ENCODE peak calls at places on chromosomes 7 and 10, in four cellular contexts. One of them, this sample, is unnamed.

GRCh38 chr10:85888559-85888958 is 478.0 kb downstream of the GRID1 start:
- DNase-seq in NCI-H1105 treated with DMSO at 0.1 percent for 48 hours: no peak
- DNase-seq in AG08396: no peak
- DNase-seq in CD8-positive, alpha-beta T cell: no peak
- DNase-seq in this sample: no peak

GRCh38 chr7:21543528-21544302 is 876 bp downstream of the DNAH11 start:
- DNase-seq in CD8-positive, alpha-beta T cell: no peak
- DNase-seq in AG08396: no peak
- DNase-seq in NCI-H1105 treated with DMSO at 0.1 percent for 48 hours: peak
- DNase-seq in this sample: no peak

GRCh38 chr7:141356096-141356495 is 195.1 kb upstream of the AGK start:
- DNase-seq in NCI-H1105 treated with DMSO at 0.1 percent for 48 hours: no peak
- DNase-seq in AG08396: no peak
- DNase-seq in CD8-positive, alpha-beta T cell: no peak
- DNase-seq in this sample: no peak

GRCh38 chr10:110501142-110501937 is 3.6 kb downstream of the DUSP5 start:
- DNase-seq in CD8-positive, alpha-beta T cell: peak
- DNase-seq in NCI-H1105 treated with DMSO at 0.1 percent for 48 hours: no peak
- DNase-seq in AG08396: peak
- DNase-seq in this sample: peak

GRCh38 chr7:79778786-79779382 is 325.4 kb upstream of the MAGI2 start:
- DNase-seq in AG08396: peak
- DNase-seq in CD8-positive, alpha-beta T cell: no peak
- DNase-seq in NCI-H1105 treated with DMSO at 0.1 percent for 48 hours: no peak
- DNase-seq in this sample: no peak

GRCh38 chr7:156703773-156704482 is 63.4 kb downstream of the RNF32 start:
- DNase-seq in NCI-H1105 treated with DMSO at 0.1 percent for 48 hours: no peak
- DNase-seq in AG08396: no peak
- DNase-seq in CD8-positive, alpha-beta T cell: no peak
- DNase-seq in this sample: no peak

GRCh38 chr7:158397885-158398284 is 189.7 kb downstream of the PTPRN2 start:
- DNase-seq in NCI-H1105 treated with DMSO at 0.1 percent for 48 hours: no peak
- DNase-seq in CD8-positive, alpha-beta T cell: no peak
- DNase-seq in AG08396: no peak
- DNase-seq in this sample: no peak

GRCh38 chr10:7093368-7093767 is 317.5 kb downstream of the SFMBT2 start:
- DNase-seq in CD8-positive, alpha-beta T cell: no peak
- DNase-seq in AG08396: no peak
- DNase-seq in NCI-H1105 treated with DMSO at 0.1 percent for 48 hours: no peak
- DNase-seq in this sample: no peak

GRCh38 chr10:133385214-133385613 is 6.2 kb downstream of the PAOX start:
- DNase-seq in NCI-H1105 treated with DMSO at 0.1 percent for 48 hours: no peak
- DNase-seq in AG08396: no peak
- DNase-seq in CD8-positive, alpha-beta T cell: no peak
- DNase-seq in this sample: no peak

GRCh38 chr10:44383749-44384600 is 922 bp downstream of the CXCL12 start:
- DNase-seq in CD8-positive, alpha-beta T cell: no peak
- DNase-seq in NCI-H1105 treated with DMSO at 0.1 percent for 48 hours: no peak
- DNase-seq in AG08396: peak
- DNase-seq in this sample: no peak